ENCODE peak calls at places on chromosomes 5 and 9, in five cellular contexts. One of them, this sample, is unnamed.

GRCh38 chr5:138654281-138654867 is 79.2 kb upstream of the HSPA9 start:
- DNase-seq in stimulated activated naive B cell treated with anti-CD40 and anti-IgM and Interleukin-4, amounts not matched to agents 10 μg/mL and 1 μg/mL and 100 μg/mL, for 72 hours: peak; percentile 68
- DNase-seq in A172: peak; percentile 92
- DNase-seq in gastrocnemius medialis: no peak
- DNase-seq in Ammon's horn: no peak
- DNase-seq in this sample: no peak

GRCh38 chr5:5881294-5881693 is 458.8 kb downstream of the ICE1 start:
- DNase-seq in gastrocnemius medialis: no peak
- DNase-seq in stimulated activated naive B cell treated with anti-CD40 and anti-IgM and Interleukin-4, amounts not matched to agents 10 μg/mL and 1 μg/mL and 100 μg/mL, for 72 hours: no peak
- DNase-seq in Ammon's horn: no peak
- DNase-seq in A172: no peak
- DNase-seq in this sample: no peak

GRCh38 chr9:37936965-37937364 is 33.0 kb upstream of the SLC25A51 start:
- DNase-seq in gastrocnemius medialis: no peak
- DNase-seq in stimulated activated naive B cell treated with anti-CD40 and anti-IgM and Interleukin-4, amounts not matched to agents 10 μg/mL and 1 μg/mL and 100 μg/mL, for 72 hours: no peak
- DNase-seq in Ammon's horn: no peak
- DNase-seq in A172: peak; percentile 67
- DNase-seq in this sample: no peak

GRCh38 chr5:143431789-143432188 is 28.3 kb upstream of the NR3C1 start:
- DNase-seq in gastrocnemius medialis: no peak
- DNase-seq in A172: no peak
- DNase-seq in stimulated activated naive B cell treated with anti-CD40 and anti-IgM and Interleukin-4, amounts not matched to agents 10 μg/mL and 1 μg/mL and 100 μg/mL, for 72 hours: no peak
- DNase-seq in Ammon's horn: no peak
- DNase-seq in this sample: no peak

GRCh38 chr9:73073337-73074175 is 78.1 kb upstream of the ANXA1 start:
- DNase-seq in Ammon's horn: no peak
- DNase-seq in gastrocnemius medialis: no peak
- DNase-seq in A172: no peak
- DNase-seq in stimulated activated naive B cell treated with anti-CD40 and anti-IgM and Interleukin-4, amounts not matched to agents 10 μg/mL and 1 μg/mL and 100 μg/mL, for 72 hours: no peak
- DNase-seq in this sample: no peak

GRCh38 chr5:12488161-12488560 is 583.9 kb upstream of the CTNND2 start:
- DNase-seq in stimulated activated naive B cell treated with anti-CD40 and anti-IgM and Interleukin-4, amounts not matched to agents 10 μg/mL and 1 μg/mL and 100 μg/mL, for 72 hours: no peak
- DNase-seq in A172: no peak
- DNase-seq in gastrocnemius medialis: no peak
- DNase-seq in Ammon's horn: no peak
- DNase-seq in this sample: no peak

GRCh38 chr9:70498866-70499265 is 84.4 kb upstream of the KLF9 start:
- DNase-seq in stimulated activated naive B cell treated with anti-CD40 and anti-IgM and Interleukin-4, amounts not matched to agents 10 μg/mL and 1 μg/mL and 100 μg/mL, for 72 hours: no peak
- DNase-seq in A172: no peak
- DNase-seq in Ammon's horn: no peak
- DNase-seq in gastrocnemius medialis: no peak
- DNase-seq in this sample: no peak

GRCh38 chr5:141430332-141431113 is at the start of gene PCDHGA12:
- DNase-seq in gastrocnemius medialis: peak; percentile 78
- DNase-seq in A172: peak; percentile 6
- DNase-seq in Ammon's horn: peak; percentile 29
- DNase-seq in stimulated activated naive B cell treated with anti-CD40 and anti-IgM and Interleukin-4, amounts not matched to agents 10 μg/mL and 1 μg/mL and 100 μg/mL, for 72 hours: peak; percentile 38
- DNase-seq in this sample: no peak

GRCh38 chr5:169071-169727 is 22.1 kb upstream of the LRRC14B start:
- DNase-seq in gastrocnemius medialis: peak; percentile 35
- DNase-seq in Ammon's horn: no peak
- DNase-seq in stimulated activated naive B cell treated with anti-CD40 and anti-IgM and Interleukin-4, amounts not matched to agents 10 μg/mL and 1 μg/mL and 100 μg/mL, for 72 hours: no peak
- DNase-seq in A172: no peak
- DNase-seq in this sample: peak; percentile 43

GRCh38 chr5:69492391-69493234 is at the start of gene OCLN:
- DNase-seq in stimulated activated naive B cell treated with anti-CD40 and anti-IgM and Interleukin-4, amounts not matched to agents 10 μg/mL and 1 μg/mL and 100 μg/mL, for 72 hours: peak; percentile 18
- DNase-seq in Ammon's horn: peak; percentile 43
- DNase-seq in A172: peak; percentile 37
- DNase-seq in gastrocnemius medialis: no peak
- DNase-seq in this sample: no peak

GRCh38 chr5:168334161-168335094 is 43.0 kb downstream of the WWC1 start:
- DNase-seq in A172: peak; percentile 68
- DNase-seq in gastrocnemius medialis: no peak
- DNase-seq in stimulated activated naive B cell treated with anti-CD40 and anti-IgM and Interleukin-4, amounts not matched to agents 10 μg/mL and 1 μg/mL and 100 μg/mL, for 72 hours: no peak
- DNase-seq in Ammon's horn: peak; percentile 49
- DNase-seq in this sample: peak; percentile 43

GRCh38 chr5:10481241-10481932 is 39.7 kb downstream of the ROPN1L start:
- DNase-seq in A172: no peak
- DNase-seq in gastrocnemius medialis: no peak
- DNase-seq in Ammon's horn: no peak
- DNase-seq in stimulated activated naive B cell treated with anti-CD40 and anti-IgM and Interleukin-4, amounts not matched to agents 10 μg/mL and 1 μg/mL and 100 μg/mL, for 72 hours: no peak
- DNase-seq in this sample: no peak

GRCh38 chr9:17472126-17472525 is 106.7 kb upstream of the SH3GL2 start:
- DNase-seq in gastrocnemius medialis: no peak
- DNase-seq in stimulated activated naive B cell treated with anti-CD40 and anti-IgM and Interleukin-4, amounts not matched to agents 10 μg/mL and 1 μg/mL and 100 μg/mL, for 72 hours: no peak
- DNase-seq in A172: no peak
- DNase-seq in Ammon's horn: no peak
- DNase-seq in this sample: no peak

GRCh38 chr9:5642170-5642569 is 13.3 kb downstream of the RIC1 start:
- DNase-seq in stimulated activated naive B cell treated with anti-CD40 and anti-IgM and Interleukin-4, amounts not matched to agents 10 μg/mL and 1 μg/mL and 100 μg/mL, for 72 hours: no peak
- DNase-seq in Ammon's horn: no peak
- DNase-seq in A172: no peak
- DNase-seq in gastrocnemius medialis: peak; percentile 29
- DNase-seq in this sample: no peak

GRCh38 chr9:133509179-133510083 is 15.3 kb downstream of the MYMK start:
- DNase-seq in stimulated activated naive B cell treated with anti-CD40 and anti-IgM and Interleukin-4, amounts not matched to agents 10 μg/mL and 1 μg/mL and 100 μg/mL, for 72 hours: no peak
- DNase-seq in gastrocnemius medialis: no peak
- DNase-seq in Ammon's horn: peak; percentile 60
- DNase-seq in A172: no peak
- DNase-seq in this sample: no peak

GRCh38 chr5:54785729-54786548 is 199.5 kb downstream of the ESM1 start:
- DNase-seq in stimulated activated naive B cell treated with anti-CD40 and anti-IgM and Interleukin-4, amounts not matched to agents 10 μg/mL and 1 μg/mL and 100 μg/mL, for 72 hours: peak; percentile 77
- DNase-seq in A172: peak; percentile 31
- DNase-seq in Ammon's horn: peak; percentile 79
- DNase-seq in gastrocnemius medialis: peak; percentile 44
- DNase-seq in this sample: peak; percentile 70

GRCh38 chr9:134130503-134131375 is 5.1 kb upstream of the WDR5 start:
- DNase-seq in gastrocnemius medialis: peak; percentile 39
- DNase-seq in A172: peak; percentile 69
- DNase-seq in stimulated activated naive B cell treated with anti-CD40 and anti-IgM and Interleukin-4, amounts not matched to agents 10 μg/mL and 1 μg/mL and 100 μg/mL, for 72 hours: no peak
- DNase-seq in Ammon's horn: no peak
- DNase-seq in this sample: peak; percentile 82

GRCh38 chr9:79565245-79565644 is 6.5 kb upstream of the TLE4 start:
- DNase-seq in stimulated activated naive B cell treated with anti-CD40 and anti-IgM and Interleukin-4, amounts not matched to agents 10 μg/mL and 1 μg/mL and 100 μg/mL, for 72 hours: no peak
- DNase-seq in gastrocnemius medialis: no peak
- DNase-seq in A172: no peak
- DNase-seq in Ammon's horn: no peak
- DNase-seq in this sample: no peak

GRCh38 chr9:3464033-3464638 is 61.7 kb downstream of the RFX3 start:
- DNase-seq in stimulated activated naive B cell treated with anti-CD40 and anti-IgM and Interleukin-4, amounts not matched to agents 10 μg/mL and 1 μg/mL and 100 μg/mL, for 72 hours: no peak
- DNase-seq in A172: no peak
- DNase-seq in gastrocnemius medialis: no peak
- DNase-seq in Ammon's horn: no peak
- DNase-seq in this sample: no peak

GRCh38 chr5:89613222-89613956 is 730.4 kb upstream of the MEF2C start:
- DNase-seq in stimulated activated naive B cell treated with anti-CD40 and anti-IgM and Interleukin-4, amounts not matched to agents 10 μg/mL and 1 μg/mL and 100 μg/mL, for 72 hours: no peak
- DNase-seq in A172: peak; percentile 74
- DNase-seq in Ammon's horn: no peak
- DNase-seq in gastrocnemius medialis: no peak
- DNase-seq in this sample: no peak

This sample was measured in tibial artery.